ENCODE peak calls at places on chromosomes 4 and X, in ten cellular contexts. U is ovary; H is CD4-positive, alpha-beta memory T cell; Q is fibroblast of lung; O is lung; J is upper lobe of right lung; N is hepatocyte; D is cardiac muscle cell; A is heart right ventricle; V is GM23248. S is an unnamed sample. For H3K4me1, the result is how much of the 10 kb centered on the place peaks cover.

GRCh38 chrX:119999087-119999634 is 55.6 kb upstream of the NKAP start:
- DNase-seq in D (no peak), O (no peak), H (no peak), Q (no peak), U (no peak), J (no peak), V (no peak), N (no peak), A (no peak), S (no peak)

GRCh38 chr4:118849867-118850812 is 14.2 kb upstream of the SEC24D start:
- DNase-seq in V (peak), A (no peak), U (no peak), O (no peak), D (no peak), N (peak), Q (no peak), J (no peak), H (peak), S (peak)

GRCh38 chr4:126756050-126756809 is 876.5 kb upstream of the INTU start:
- DNase-seq in V (no peak), A (no peak), H (no peak), O (no peak), J (no peak), U (no peak), Q (no peak), D (no peak), N (no peak), S (no peak)

GRCh38 chr4:86223472-86223871 is 136.4 kb downstream of the MAPK10 start:
- DNase-seq in A (no peak), Q (peak), V (peak), N (peak), H (no peak), U (no peak), O (no peak), D (no peak), J (no peak), S (peak)

GRCh38 chr4:108959497-108959896 is 196.6 kb upstream of the ETNPPL start:
- DNase-seq in A (no peak), H (no peak), O (no peak), V (no peak), D (no peak), N (no peak), Q (peak), J (no peak), U (no peak), S (no peak)

GRCh38 chr4:40283413-40283812 is 51.7 kb upstream of the CHRNA9 start:
- DNase-seq in J (no peak), A (no peak), V (no peak), Q (no peak), H (no peak), U (no peak), O (no peak), N (peak), D (no peak), S (no peak)

GRCh38 chrX:13398073-13398823 is 78.4 kb upstream of the ATXN3L start:
- DNase-seq in H (no peak), N (peak), J (no peak), V (peak), Q (peak), O (peak), A (peak), U (peak), D (no peak), S (no peak)

GRCh38 chr4:152536545-152537182 is 772 bp upstream of the FBXW7 start:
- DNase-seq in N (peak), Q (peak), O (peak), V (peak), A (no peak), J (no peak), U (peak), H (no peak), D (peak), S (no peak)

GRCh38 chrX:148672526-148672925 is 172.1 kb downstream of the AFF2 start:
- DNase-seq in N (no peak), A (no peak), U (no peak), D (no peak), V (peak), J (no peak), H (no peak), O (no peak), Q (no peak), S (no peak)

GRCh38 chr4:81470456-81471327 is 1.0 kb downstream of the RASGEF1B start:
- DNase-seq in N (peak), V (peak), H (peak), Q (no peak), J (peak), U (peak), D (peak), O (peak), A (peak), S (peak)

GRCh38 chrX:23292979-23293651 is 41.5 kb upstream of the PTCHD1 start:
- DNase-seq in O (no peak), A (no peak), J (no peak), N (no peak), U (no peak), V (no peak), H (no peak), D (no peak), Q (peak), S (no peak)

GRCh38 chr4:128636906-128637305 is 172.6 kb upstream of the JADE1 start:
- DNase-seq in D (no peak), O (no peak), Q (no peak), A (no peak), N (no peak), J (no peak), H (no peak), V (no peak), U (no peak), S (no peak)

GRCh38 chrX:13717697-13718483 is 16.5 kb downstream of the TRAPPC2 start:
- DNase-seq in Q (peak), O (no peak), N (no peak), U (no peak), D (no peak), H (no peak), V (peak), J (no peak), A (no peak), S (no peak)

GRCh38 chrX:119228506-119229290 is 7.4 kb upstream of the PGRMC1 start:
- DNase-seq in Q (peak), N (peak), J (no peak), V (peak), H (no peak), A (no peak), O (no peak), U (no peak), D (no peak), S (no peak)

GRCh38 chr4:71333960-71334951 is 4.6 kb upstream of the SLC4A4 start:
- DNase-seq in O (no peak), U (no peak), V (peak), D (no peak), H (no peak), Q (peak), A (no peak), J (no peak), N (no peak), S (no peak)

GRCh38 chr4:6360385-6360784 is 90.7 kb downstream of the WFS1 start:
- DNase-seq in V (peak), U (no peak), D (no peak), O (no peak), Q (peak), H (no peak), A (no peak), N (no peak), J (no peak), S (no peak)

GRCh38 chrX:13036896-13037295 is 7.5 kb downstream of the FAM9C start:
- DNase-seq in H (no peak), Q (no peak), U (no peak), A (no peak), N (no peak), J (no peak), D (no peak), V (no peak), O (no peak), S (no peak)

GRCh38 chr4:47525154-47525819 is 40.2 kb downstream of the ATP10D start:
- DNase-seq in O (no peak), V (peak), D (no peak), N (peak), A (no peak), J (no peak), H (no peak), U (no peak), Q (peak), S (no peak)

GRCh38 chr4:84089652-84090437 is 409.2 kb downstream of the NKX6-1 start:
- DNase-seq in V (no peak), N (no peak), A (no peak), J (no peak), U (no peak), D (no peak), H (no peak), Q (no peak), O (no peak), S (no peak)

GRCh38 chr4:54561940-54562339 is 95.8 kb upstream of the KIT start:
- DNase-seq in V (no peak), U (no peak), D (no peak), J (no peak), N (no peak), A (no peak), O (no peak), H (no peak), Q (no peak), S (no peak)

GRCh38 chr4:1793496-1793840 is 375 bp downstream of the FGFR3 start:
- DNase-seq in N (peak), A (peak), D (peak), J (peak), O (no peak), H (no peak), U (peak), V (peak), Q (peak), S (peak)

GRCh38 chrX:39899876-39900787 is 197.6 kb downstream of the BCOR start:
- DNase-seq in Q (no peak), U (no peak), O (no peak), A (no peak), J (no peak), V (no peak), H (no peak), N (no peak), D (no peak), S (no peak)

GRCh38 chrX:19344661-19345060 is 934 bp downstream of the PDHA1 start:
- DNase-seq in Q (no peak), O (no peak), U (no peak), J (no peak), A (no peak), N (no peak), V (no peak), H (no peak), D (no peak), S (no peak)

GRCh38 chr4:185870437-185870836 is 58.4 kb upstream of the SORBS2 start:
- DNase-seq in Q (no peak), V (no peak), D (no peak), N (no peak), U (no peak), O (no peak), J (no peak), A (peak), H (no peak), S (no peak)

GRCh38 chrX:24928114-24928513 is 87.7 kb downstream of the ARX start:
- DNase-seq in A (no peak), V (no peak), N (no peak), O (no peak), H (no peak), Q (no peak), U (no peak), D (no peak), J (no peak), S (no peak)

GRCh38 chr4:66929748-66930147 is 615.6 kb downstream of the CENPC start:
- DNase-seq in U (no peak), A (no peak), J (no peak), V (no peak), D (no peak), H (no peak), Q (no peak), N (no peak), O (no peak), S (no peak)

GRCh38 chrX:115892787-115893671 is 277.5 kb upstream of the AGTR2 start:
- DNase-seq in H (peak), D (peak), U (peak), J (no peak), O (peak), A (no peak), Q (peak), N (no peak), V (peak), S (no peak)

GRCh38 chr4:140296335-140296753 is 77.1 kb upstream of the SCOC start:
- DNase-seq in U (peak), J (no peak), A (peak), Q (peak), D (no peak), V (peak), H (no peak), N (peak), O (peak), S (no peak)

GRCh38 chr4:11765849-11766453 is 337.3 kb upstream of the HS3ST1 start:
- DNase-seq in J (no peak), H (no peak), D (peak), A (no peak), U (no peak), O (no peak), Q (peak), V (peak), N (peak), S (peak)

GRCh38 chrX:128992107-128992971 is 531.0 kb downstream of the SMARCA1 start:
- DNase-seq in A (no peak), Q (no peak), U (no peak), O (no peak), D (no peak), H (no peak), N (no peak), J (no peak), V (no peak), S (no peak)

GRCh38 chr4:7424553-7425111 is 10.1 kb downstream of the PSAPL1 start:
- DNase-seq in V (no peak), O (no peak), N (no peak), D (no peak), Q (no peak), U (peak), H (no peak), A (no peak), J (peak), S (no peak)

GRCh38 chrX:78555401-78555980 is 103.6 kb downstream of the RTL3 start:
- DNase-seq in V (peak), O (no peak), A (no peak), H (peak), J (no peak), N (no peak), Q (no peak), U (no peak), D (no peak), S (no peak)

GRCh38 chrX:926070-926469 is 286.4 kb downstream of the CRLF2 start:
- DNase-seq in D (no peak), J (peak), Q (no peak), U (no peak), V (no peak), N (no peak), A (no peak), H (no peak), O (no peak), S (no peak)

GRCh38 chrX:132612990-132613564 is 124.2 kb upstream of the MBNL3 start:
- DNase-seq in U (peak), V (peak), H (peak), O (no peak), A (peak), Q (peak), N (peak), D (peak), J (peak), S (peak)

GRCh38 chr4:25925486-25926201 is 11.6 kb downstream of the SMIM20 start:
- DNase-seq in Q (peak), J (peak), N (peak), H (no peak), U (no peak), A (peak), O (no peak), V (peak), D (peak), S (no peak)

GRCh38 chr4:151322565-151322964 is 2.8 kb downstream of the SH3D19 start:
- DNase-seq in N (no peak), O (no peak), U (no peak), H (no peak), V (peak), J (no peak), Q (peak), D (no peak), A (no peak), S (no peak)

GRCh38 chr4:126268106-126268505 is 953.4 kb downstream of the FAT4 start:
- DNase-seq in V (peak), N (no peak), O (no peak), U (no peak), A (no peak), J (no peak), D (no peak), H (no peak), Q (peak), S (no peak)

GRCh38 chr4:146442801-146443200 is 78.9 kb downstream of the SLC10A7 start:
- DNase-seq in O (no peak), V (peak), H (no peak), J (no peak), Q (peak), A (no peak), U (no peak), N (no peak), D (no peak), S (no peak)

GRCh38 chrX:10235851-10236250 is 79.1 kb downstream of the CLCN4 start:
- DNase-seq in Q (peak), N (no peak), U (no peak), O (no peak), H (no peak), D (no peak), J (no peak), V (peak), A (no peak), S (no peak)

DNA sequence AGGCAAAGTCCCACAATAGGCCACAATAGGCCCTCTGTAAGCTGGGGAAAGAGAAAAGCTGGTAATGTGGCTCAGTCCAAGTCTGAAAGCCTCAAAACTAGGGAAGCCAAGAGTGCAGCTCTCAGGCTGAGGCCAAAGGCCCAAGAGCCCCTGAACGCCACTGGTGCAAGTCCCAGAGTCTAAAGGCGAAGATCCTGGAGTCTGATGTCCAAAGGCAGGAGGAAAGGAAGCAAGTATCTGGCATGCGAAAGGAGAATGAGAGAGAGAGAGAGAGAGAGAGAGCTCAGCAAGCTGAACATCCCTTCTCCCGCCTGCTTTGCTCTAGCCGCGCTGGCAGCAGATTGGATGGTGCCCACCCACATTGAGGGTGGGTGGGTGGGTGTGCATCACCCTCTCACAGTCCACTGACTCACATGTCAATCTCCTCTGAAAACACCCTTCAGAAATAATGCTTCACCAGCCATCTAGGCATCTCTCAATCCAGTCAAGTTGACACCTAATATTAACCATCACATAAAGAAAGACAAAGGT is 30.9 kb upstream of the ELF2 start:
- DNase-seq in Q (no peak), A (no peak), N (no peak), V (peak), O (no peak), J (no peak), H (no peak), D (no peak), U (no peak), S (no peak)
- H3K27ac ChIP-seq in Q (no peak), A (peak), N (no peak), V (no peak), O (no peak), J (peak), H (no peak), D (no peak), U (no peak), S (no peak)

GRCh38 chr4:3360741-3361140 is 67.9 kb downstream of the RGS12 start:
- DNase-seq in D (no peak), U (no peak), H (no peak), J (no peak), N (no peak), O (peak), Q (no peak), A (no peak), V (no peak), S (no peak)
- H3K4me1 ChIP-seq in D (under half), U (under half), H (under half), J (under half), N (under half), O (under half), Q (under half), A (under half), V (under half), S (under half)

DNA sequence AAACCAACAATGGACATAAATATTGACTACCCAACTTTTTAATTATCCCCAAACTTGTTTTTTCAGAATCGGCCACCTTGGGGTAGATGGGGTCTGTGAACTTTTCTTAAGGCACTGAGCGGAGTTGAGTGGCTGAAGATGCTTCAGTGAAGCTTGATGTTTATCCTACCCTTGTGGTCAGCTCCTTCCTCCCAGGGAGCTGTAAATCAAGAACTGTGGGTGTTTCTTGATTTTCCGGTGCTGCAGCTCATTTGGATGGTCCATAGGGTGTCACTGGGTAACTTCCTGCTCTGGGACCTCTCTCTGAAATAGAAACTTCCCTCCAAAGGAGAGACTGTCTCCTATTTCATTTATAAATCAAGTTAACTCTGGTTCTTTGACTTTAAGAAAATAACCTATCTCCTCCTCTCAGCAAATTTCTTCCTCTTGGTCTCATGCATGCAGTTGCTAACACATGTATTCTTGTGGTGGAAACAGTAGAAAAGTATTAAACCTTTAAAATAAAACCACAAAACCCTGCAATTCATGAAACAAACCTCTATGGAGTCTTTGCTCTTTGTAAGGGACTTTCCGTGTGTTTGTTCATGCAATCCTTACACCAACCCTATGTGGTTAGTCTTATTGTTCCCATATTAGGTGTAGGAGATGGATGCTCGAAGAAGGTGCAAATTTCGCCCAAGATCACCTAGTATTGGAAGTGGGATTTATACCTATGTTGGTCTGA is 110.3 kb downstream of the SHROOM3 start:
- DNase-seq in H (no peak), N (no peak), U (no peak), Q (peak), V (no peak), J (no peak), D (no peak), O (no peak), A (no peak), S (no peak)
- H3K4me3 ChIP-seq in H (no peak), N (no peak), U (no peak), Q (no peak), V (no peak), J (no peak), D (no peak), O (no peak), A (no peak), S (no peak)

DNA sequence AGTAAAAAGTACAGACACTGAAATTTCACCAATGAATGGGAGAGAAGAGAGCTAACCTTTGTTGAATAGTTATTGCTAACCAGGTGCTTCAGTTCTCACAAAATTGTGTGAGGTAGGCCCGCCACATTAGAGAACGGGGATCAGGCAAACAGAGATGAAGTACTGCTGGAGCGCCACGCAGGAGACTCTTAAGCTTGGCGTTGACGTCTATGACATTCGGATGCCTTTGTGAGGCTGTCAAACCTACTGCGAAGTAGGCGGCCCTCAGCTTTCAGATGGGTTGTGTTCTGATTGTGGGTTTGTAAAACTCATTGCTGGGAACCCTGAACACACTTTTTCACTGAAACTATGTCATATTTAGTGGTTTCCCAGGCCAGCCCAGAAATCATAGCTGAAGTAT is 173.6 kb downstream of the CBR4 start:
- DNase-seq in J (no peak), N (no peak), H (no peak), Q (peak), U (no peak), A (no peak), D (peak), V (no peak), O (no peak), S (no peak)
- H3K27ac ChIP-seq in J (peak), N (no peak), H (no peak), Q (no peak), U (no peak), A (peak), D (no peak), V (no peak), O (peak), S (no peak)

S was measured in DND-41.